ENCODE peak calls at places on chromosome 16, in ten cellular contexts. One of them, this sample, is unnamed.

GRCh38 chr16:20918486-20919239 is 18.1 kb downstream of the LYRM1 start:
- DNase-seq in bronchial epithelial cell: no peak
- DNase-seq in AG09319: no peak
- DNase-seq in H54: no peak
- DNase-seq in stimulated activated CD4-positive, alpha-beta T cell treated with anti-CD3 and anti-CD28 coated beads, Interleukin-2, amount 100 ng/mL, for 24 hours: no peak
- DNase-seq in NCI-H1092: no peak
- DNase-seq in fibroblast of pulmonary artery: peak
- DNase-seq in SW480: peak
- DNase-seq in neural crest cell: no peak
- DNase-seq in A549: no peak
- DNase-seq in this sample: no peak

GRCh38 chr16:18039931-18040330 is 296.6 kb downstream of the NPIPA8 start:
- DNase-seq in NCI-H1092: no peak
- DNase-seq in AG09319: no peak
- DNase-seq in neural crest cell: no peak
- DNase-seq in fibroblast of pulmonary artery: no peak
- DNase-seq in A549: no peak
- DNase-seq in bronchial epithelial cell: no peak
- DNase-seq in H54: no peak
- DNase-seq in stimulated activated CD4-positive, alpha-beta T cell treated with anti-CD3 and anti-CD28 coated beads, Interleukin-2, amount 100 ng/mL, for 24 hours: no peak
- DNase-seq in SW480: no peak
- DNase-seq in this sample: no peak

GRCh38 chr16:50272111-50272571 is 5.8 kb downstream of the ADCY7 start:
- DNase-seq in AG09319: no peak
- DNase-seq in SW480: no peak
- DNase-seq in H54: peak
- DNase-seq in bronchial epithelial cell: no peak
- DNase-seq in stimulated activated CD4-positive, alpha-beta T cell treated with anti-CD3 and anti-CD28 coated beads, Interleukin-2, amount 100 ng/mL, for 24 hours: no peak
- DNase-seq in fibroblast of pulmonary artery: no peak
- DNase-seq in neural crest cell: no peak
- DNase-seq in NCI-H1092: no peak
- DNase-seq in A549: no peak
- DNase-seq in this sample: no peak

GRCh38 chr16:10741844-10742243 is 1.8 kb upstream of the NUBP1 start:
- DNase-seq in H54: no peak
- DNase-seq in AG09319: no peak
- DNase-seq in A549: no peak
- DNase-seq in bronchial epithelial cell: no peak
- DNase-seq in fibroblast of pulmonary artery: peak
- DNase-seq in stimulated activated CD4-positive, alpha-beta T cell treated with anti-CD3 and anti-CD28 coated beads, Interleukin-2, amount 100 ng/mL, for 24 hours: no peak
- DNase-seq in NCI-H1092: peak
- DNase-seq in SW480: no peak
- DNase-seq in neural crest cell: no peak
- DNase-seq in this sample: no peak

GRCh38 chr16:73951541-73951940 is 345.1 kb upstream of the PSMD7 start:
- DNase-seq in AG09319: no peak
- DNase-seq in NCI-H1092: no peak
- DNase-seq in H54: no peak
- DNase-seq in A549: no peak
- DNase-seq in fibroblast of pulmonary artery: no peak
- DNase-seq in bronchial epithelial cell: no peak
- DNase-seq in neural crest cell: no peak
- DNase-seq in SW480: no peak
- DNase-seq in stimulated activated CD4-positive, alpha-beta T cell treated with anti-CD3 and anti-CD28 coated beads, Interleukin-2, amount 100 ng/mL, for 24 hours: no peak
- DNase-seq in this sample: no peak

GRCh38 chr16:1413684-1414531 is 596 bp downstream of the UNKL start:
- DNase-seq in bronchial epithelial cell: peak
- DNase-seq in stimulated activated CD4-positive, alpha-beta T cell treated with anti-CD3 and anti-CD28 coated beads, Interleukin-2, amount 100 ng/mL, for 24 hours: peak
- DNase-seq in AG09319: no peak
- DNase-seq in SW480: peak
- DNase-seq in fibroblast of pulmonary artery: peak
- DNase-seq in H54: no peak
- DNase-seq in NCI-H1092: no peak
- DNase-seq in neural crest cell: peak
- DNase-seq in A549: peak
- DNase-seq in this sample: no peak

GRCh38 chr16:25716186-25716585 is 24.4 kb downstream of the HS3ST4 start:
- DNase-seq in neural crest cell: no peak
- DNase-seq in SW480: no peak
- DNase-seq in AG09319: no peak
- DNase-seq in H54: no peak
- DNase-seq in A549: no peak
- DNase-seq in stimulated activated CD4-positive, alpha-beta T cell treated with anti-CD3 and anti-CD28 coated beads, Interleukin-2, amount 100 ng/mL, for 24 hours: no peak
- DNase-seq in bronchial epithelial cell: no peak
- DNase-seq in NCI-H1092: no peak
- DNase-seq in fibroblast of pulmonary artery: no peak
- DNase-seq in this sample: no peak

GRCh38 chr16:86601356-86601755 is 23.0 kb downstream of the FOXL1 start:
- DNase-seq in stimulated activated CD4-positive, alpha-beta T cell treated with anti-CD3 and anti-CD28 coated beads, Interleukin-2, amount 100 ng/mL, for 24 hours: no peak
- DNase-seq in AG09319: no peak
- DNase-seq in neural crest cell: no peak
- DNase-seq in SW480: no peak
- DNase-seq in A549: no peak
- DNase-seq in bronchial epithelial cell: no peak
- DNase-seq in fibroblast of pulmonary artery: no peak
- DNase-seq in H54: no peak
- DNase-seq in NCI-H1092: no peak
- DNase-seq in this sample: no peak

GRCh38 chr16:27762441-27762840 is 212.5 kb downstream of the KATNIP start:
- DNase-seq in fibroblast of pulmonary artery: peak
- DNase-seq in H54: no peak
- DNase-seq in A549: no peak
- DNase-seq in AG09319: no peak
- DNase-seq in bronchial epithelial cell: no peak
- DNase-seq in neural crest cell: no peak
- DNase-seq in NCI-H1092: no peak
- DNase-seq in SW480: peak
- DNase-seq in stimulated activated CD4-positive, alpha-beta T cell treated with anti-CD3 and anti-CD28 coated beads, Interleukin-2, amount 100 ng/mL, for 24 hours: no peak
- DNase-seq in this sample: no peak

GRCh38 chr16:69188716-69189115 is 1.8 kb downstream of the SNTB2 start:
- DNase-seq in fibroblast of pulmonary artery: peak
- DNase-seq in SW480: no peak
- DNase-seq in stimulated activated CD4-positive, alpha-beta T cell treated with anti-CD3 and anti-CD28 coated beads, Interleukin-2, amount 100 ng/mL, for 24 hours: no peak
- DNase-seq in H54: no peak
- DNase-seq in A549: peak
- DNase-seq in AG09319: no peak
- DNase-seq in NCI-H1092: no peak
- DNase-seq in neural crest cell: no peak
- DNase-seq in bronchial epithelial cell: peak
- DNase-seq in this sample: no peak

GRCh38 chr16:28068976-28069375 is 5.5 kb upstream of the GSG1L start:
- DNase-seq in stimulated activated CD4-positive, alpha-beta T cell treated with anti-CD3 and anti-CD28 coated beads, Interleukin-2, amount 100 ng/mL, for 24 hours: no peak
- DNase-seq in H54: no peak
- DNase-seq in AG09319: no peak
- DNase-seq in NCI-H1092: no peak
- DNase-seq in bronchial epithelial cell: no peak
- DNase-seq in neural crest cell: no peak
- DNase-seq in A549: no peak
- DNase-seq in SW480: no peak
- DNase-seq in fibroblast of pulmonary artery: no peak
- DNase-seq in this sample: no peak

GRCh38 chr16:23712976-23713375 is at the start of gene ERN2:
- DNase-seq in bronchial epithelial cell: no peak
- DNase-seq in A549: no peak
- DNase-seq in fibroblast of pulmonary artery: no peak
- DNase-seq in NCI-H1092: no peak
- DNase-seq in stimulated activated CD4-positive, alpha-beta T cell treated with anti-CD3 and anti-CD28 coated beads, Interleukin-2, amount 100 ng/mL, for 24 hours: no peak
- DNase-seq in AG09319: no peak
- DNase-seq in neural crest cell: no peak
- DNase-seq in SW480: no peak
- DNase-seq in H54: no peak
- DNase-seq in this sample: no peak

GRCh38 chr16:85935957-85936760 is 37.2 kb downstream of the IRF8 start:
- DNase-seq in AG09319: no peak
- DNase-seq in A549: no peak
- DNase-seq in neural crest cell: no peak
- DNase-seq in H54: no peak
- DNase-seq in SW480: no peak
- DNase-seq in NCI-H1092: no peak
- DNase-seq in fibroblast of pulmonary artery: no peak
- DNase-seq in stimulated activated CD4-positive, alpha-beta T cell treated with anti-CD3 and anti-CD28 coated beads, Interleukin-2, amount 100 ng/mL, for 24 hours: peak
- DNase-seq in bronchial epithelial cell: no peak
- DNase-seq in this sample: no peak

GRCh38 chr16:68069511-68070248 is 15.5 kb upstream of the NFATC3 start:
- DNase-seq in bronchial epithelial cell: no peak
- DNase-seq in NCI-H1092: peak
- DNase-seq in SW480: no peak
- DNase-seq in A549: no peak
- DNase-seq in AG09319: no peak
- DNase-seq in fibroblast of pulmonary artery: no peak
- DNase-seq in neural crest cell: no peak
- DNase-seq in stimulated activated CD4-positive, alpha-beta T cell treated with anti-CD3 and anti-CD28 coated beads, Interleukin-2, amount 100 ng/mL, for 24 hours: no peak
- DNase-seq in H54: no peak
- DNase-seq in this sample: no peak

GRCh38 chr16:69093974-69094373 is 11.5 kb upstream of the HAS3 start:
- DNase-seq in NCI-H1092: no peak
- DNase-seq in H54: no peak
- DNase-seq in bronchial epithelial cell: no peak
- DNase-seq in neural crest cell: no peak
- DNase-seq in stimulated activated CD4-positive, alpha-beta T cell treated with anti-CD3 and anti-CD28 coated beads, Interleukin-2, amount 100 ng/mL, for 24 hours: no peak
- DNase-seq in A549: no peak
- DNase-seq in fibroblast of pulmonary artery: no peak
- DNase-seq in SW480: peak
- DNase-seq in AG09319: no peak
- DNase-seq in this sample: no peak

GRCh38 chr16:84194470-84195200 is 3.7 kb downstream of the ADAD2 start:
- DNase-seq in AG09319: no peak
- DNase-seq in NCI-H1092: peak
- DNase-seq in H54: no peak
- DNase-seq in bronchial epithelial cell: no peak
- DNase-seq in SW480: no peak
- DNase-seq in neural crest cell: no peak
- DNase-seq in A549: no peak
- DNase-seq in fibroblast of pulmonary artery: no peak
- DNase-seq in stimulated activated CD4-positive, alpha-beta T cell treated with anti-CD3 and anti-CD28 coated beads, Interleukin-2, amount 100 ng/mL, for 24 hours: peak
- DNase-seq in this sample: no peak

GRCh38 chr16:19005561-19006445 is 22.1 kb downstream of the TMC7 start:
- DNase-seq in AG09319: no peak
- DNase-seq in H54: peak
- DNase-seq in NCI-H1092: no peak
- DNase-seq in fibroblast of pulmonary artery: peak
- DNase-seq in neural crest cell: peak
- DNase-seq in bronchial epithelial cell: peak
- DNase-seq in SW480: peak
- DNase-seq in stimulated activated CD4-positive, alpha-beta T cell treated with anti-CD3 and anti-CD28 coated beads, Interleukin-2, amount 100 ng/mL, for 24 hours: no peak
- DNase-seq in A549: peak
- DNase-seq in this sample: no peak

GRCh38 chr16:53771655-53772497 is 67.9 kb downstream of the FTO start:
- DNase-seq in A549: no peak
- DNase-seq in bronchial epithelial cell: no peak
- DNase-seq in fibroblast of pulmonary artery: no peak
- DNase-seq in AG09319: no peak
- DNase-seq in H54: no peak
- DNase-seq in neural crest cell: no peak
- DNase-seq in SW480: no peak
- DNase-seq in NCI-H1092: no peak
- DNase-seq in stimulated activated CD4-positive, alpha-beta T cell treated with anti-CD3 and anti-CD28 coated beads, Interleukin-2, amount 100 ng/mL, for 24 hours: no peak
- DNase-seq in this sample: no peak

GRCh38 chr16:35525979-35526590 is 2066.7 kb downstream of the TP53TG3F start:
- DNase-seq in bronchial epithelial cell: no peak
- DNase-seq in AG09319: no peak
- DNase-seq in stimulated activated CD4-positive, alpha-beta T cell treated with anti-CD3 and anti-CD28 coated beads, Interleukin-2, amount 100 ng/mL, for 24 hours: no peak
- DNase-seq in A549: no peak
- DNase-seq in NCI-H1092: no peak
- DNase-seq in fibroblast of pulmonary artery: no peak
- DNase-seq in H54: no peak
- DNase-seq in SW480: no peak
- DNase-seq in neural crest cell: no peak
- DNase-seq in this sample: no peak

GRCh38 chr16:69286941-69287713 is 24.0 kb upstream of the VPS4A start:
- DNase-seq in NCI-H1092: peak
- DNase-seq in bronchial epithelial cell: peak
- DNase-seq in fibroblast of pulmonary artery: peak
- DNase-seq in SW480: peak
- DNase-seq in AG09319: peak
- DNase-seq in A549: peak
- DNase-seq in H54: no peak
- DNase-seq in neural crest cell: peak
- DNase-seq in stimulated activated CD4-positive, alpha-beta T cell treated with anti-CD3 and anti-CD28 coated beads, Interleukin-2, amount 100 ng/mL, for 24 hours: peak
- DNase-seq in this sample: no peak

GRCh38 chr16:66687906-66688625 is 8.5 kb downstream of the CMTM4 start:
- DNase-seq in H54: no peak
- DNase-seq in A549: no peak
- DNase-seq in fibroblast of pulmonary artery: no peak
- DNase-seq in NCI-H1092: no peak
- DNase-seq in SW480: no peak
- DNase-seq in stimulated activated CD4-positive, alpha-beta T cell treated with anti-CD3 and anti-CD28 coated beads, Interleukin-2, amount 100 ng/mL, for 24 hours: no peak
- DNase-seq in bronchial epithelial cell: no peak
- DNase-seq in AG09319: no peak
- DNase-seq in neural crest cell: no peak
- DNase-seq in this sample: no peak

GRCh38 chr16:31713945-31714898 is 159.4 kb upstream of the ZNF267 start:
- DNase-seq in A549: no peak
- DNase-seq in stimulated activated CD4-positive, alpha-beta T cell treated with anti-CD3 and anti-CD28 coated beads, Interleukin-2, amount 100 ng/mL, for 24 hours: no peak
- DNase-seq in fibroblast of pulmonary artery: no peak
- DNase-seq in bronchial epithelial cell: no peak
- DNase-seq in H54: no peak
- DNase-seq in NCI-H1092: no peak
- DNase-seq in neural crest cell: peak
- DNase-seq in SW480: no peak
- DNase-seq in AG09319: no peak
- DNase-seq in this sample: no peak

GRCh38 chr16:24054649-24055560 is 201.2 kb upstream of the CACNG3 start:
- DNase-seq in H54: no peak
- DNase-seq in bronchial epithelial cell: no peak
- DNase-seq in A549: no peak
- DNase-seq in fibroblast of pulmonary artery: no peak
- DNase-seq in AG09319: no peak
- DNase-seq in neural crest cell: no peak
- DNase-seq in stimulated activated CD4-positive, alpha-beta T cell treated with anti-CD3 and anti-CD28 coated beads, Interleukin-2, amount 100 ng/mL, for 24 hours: no peak
- DNase-seq in NCI-H1092: no peak
- DNase-seq in SW480: no peak
- DNase-seq in this sample: no peak

GRCh38 chr16:11394593-11394960 is 49.3 kb downstream of the RMI2 start:
- DNase-seq in SW480: no peak
- DNase-seq in NCI-H1092: no peak
- DNase-seq in fibroblast of pulmonary artery: no peak
- DNase-seq in neural crest cell: no peak
- DNase-seq in stimulated activated CD4-positive, alpha-beta T cell treated with anti-CD3 and anti-CD28 coated beads, Interleukin-2, amount 100 ng/mL, for 24 hours: no peak
- DNase-seq in A549: no peak
- DNase-seq in AG09319: no peak
- DNase-seq in bronchial epithelial cell: no peak
- DNase-seq in H54: no peak
- DNase-seq in this sample: no peak

GRCh38 chr16:86992587-86992986 is 324.6 kb downstream of the C16orf95 start:
- DNase-seq in H54: no peak
- DNase-seq in bronchial epithelial cell: no peak
- DNase-seq in AG09319: no peak
- DNase-seq in fibroblast of pulmonary artery: no peak
- DNase-seq in NCI-H1092: no peak
- DNase-seq in A549: no peak
- DNase-seq in SW480: no peak
- DNase-seq in stimulated activated CD4-positive, alpha-beta T cell treated with anti-CD3 and anti-CD28 coated beads, Interleukin-2, amount 100 ng/mL, for 24 hours: no peak
- DNase-seq in neural crest cell: no peak
- DNase-seq in this sample: no peak

GRCh38 chr16:3509470-3509928 is 8.7 kb downstream of the CLUAP1 start:
- DNase-seq in AG09319: no peak
- DNase-seq in bronchial epithelial cell: peak
- DNase-seq in fibroblast of pulmonary artery: no peak
- DNase-seq in neural crest cell: no peak
- DNase-seq in SW480: peak
- DNase-seq in H54: no peak
- DNase-seq in stimulated activated CD4-positive, alpha-beta T cell treated with anti-CD3 and anti-CD28 coated beads, Interleukin-2, amount 100 ng/mL, for 24 hours: peak
- DNase-seq in A549: no peak
- DNase-seq in NCI-H1092: no peak
- DNase-seq in this sample: no peak

GRCh38 chr16:85136705-85137322 is 24.5 kb upstream of the CIBAR2 start:
- DNase-seq in stimulated activated CD4-positive, alpha-beta T cell treated with anti-CD3 and anti-CD28 coated beads, Interleukin-2, amount 100 ng/mL, for 24 hours: no peak
- DNase-seq in fibroblast of pulmonary artery: peak
- DNase-seq in H54: no peak
- DNase-seq in bronchial epithelial cell: no peak
- DNase-seq in AG09319: no peak
- DNase-seq in SW480: peak
- DNase-seq in neural crest cell: no peak
- DNase-seq in A549: no peak
- DNase-seq in NCI-H1092: no peak
- DNase-seq in this sample: peak

GRCh38 chr16:56345406-56346050 is 79.8 kb downstream of the AMFR start:
- DNase-seq in stimulated activated CD4-positive, alpha-beta T cell treated with anti-CD3 and anti-CD28 coated beads, Interleukin-2, amount 100 ng/mL, for 24 hours: no peak
- DNase-seq in SW480: no peak
- DNase-seq in NCI-H1092: no peak
- DNase-seq in bronchial epithelial cell: no peak
- DNase-seq in A549: no peak
- DNase-seq in AG09319: no peak
- DNase-seq in fibroblast of pulmonary artery: no peak
- DNase-seq in H54: no peak
- DNase-seq in neural crest cell: no peak
- DNase-seq in this sample: no peak